ENCODE peak calls at places on chromosomes 3 and 15, in six cellular contexts. One of them, this sample, is unnamed.

GRCh38 chr15:64092864-64093626 is 593 bp downstream of the CIAO2A start:
- DNase-seq in H9: peak; percentile 57
- DNase-seq in lower lobe of right lung: no peak
- DNase-seq in tibial artery: no peak
- DNase-seq in heart left ventricle: peak; percentile 51
- DNase-seq in OCI-LY7: peak; percentile 79
- DNase-seq in this sample: peak; percentile 31

GRCh38 chr3:156826144-156826895 is at the start of gene LEKR1:
- DNase-seq in lower lobe of right lung: peak; percentile 94
- DNase-seq in H9: peak; percentile 85
- DNase-seq in OCI-LY7: no peak
- DNase-seq in heart left ventricle: peak; percentile 90
- DNase-seq in tibial artery: peak; percentile 76
- DNase-seq in this sample: peak; percentile 73

GRCh38 chr15:69138963-69139362 is 21.5 kb upstream of the GLCE start:
- DNase-seq in lower lobe of right lung: no peak
- DNase-seq in heart left ventricle: no peak
- DNase-seq in OCI-LY7: no peak
- DNase-seq in H9: no peak
- DNase-seq in tibial artery: no peak
- DNase-seq in this sample: no peak

GRCh38 chr3:24704496-24704895 is 209.8 kb upstream of the THRB start:
- DNase-seq in tibial artery: no peak
- DNase-seq in heart left ventricle: no peak
- DNase-seq in H9: no peak
- DNase-seq in OCI-LY7: no peak
- DNase-seq in lower lobe of right lung: no peak
- DNase-seq in this sample: no peak

GRCh38 chr3:68057637-68058320 is 403.4 kb upstream of the SUCLG2 start:
- DNase-seq in tibial artery: no peak
- DNase-seq in lower lobe of right lung: no peak
- DNase-seq in OCI-LY7: no peak
- DNase-seq in heart left ventricle: no peak
- DNase-seq in H9: no peak
- DNase-seq in this sample: peak; percentile 65

GRCh38 chr3:138113309-138113708 is 2.1 kb downstream of the DZIP1L start:
- DNase-seq in H9: peak; percentile 48
- DNase-seq in tibial artery: no peak
- DNase-seq in lower lobe of right lung: no peak
- DNase-seq in heart left ventricle: no peak
- DNase-seq in OCI-LY7: no peak
- DNase-seq in this sample: no peak

GRCh38 chr3:159458010-159458409 is 530.6 kb upstream of the IL12A start:
- DNase-seq in heart left ventricle: no peak
- DNase-seq in H9: peak; percentile 35
- DNase-seq in OCI-LY7: no peak
- DNase-seq in lower lobe of right lung: no peak
- DNase-seq in tibial artery: no peak
- DNase-seq in this sample: no peak

GRCh38 chr3:183826854-183827253 is 1.5 kb upstream of the MAP6D1 start:
- DNase-seq in lower lobe of right lung: no peak
- DNase-seq in OCI-LY7: no peak
- DNase-seq in tibial artery: no peak
- DNase-seq in heart left ventricle: no peak
- DNase-seq in H9: no peak
- DNase-seq in this sample: no peak

GRCh38 chr15:66738116-66738515 is 36.1 kb downstream of the SMAD6 start:
- DNase-seq in lower lobe of right lung: peak; percentile 28
- DNase-seq in heart left ventricle: no peak
- DNase-seq in tibial artery: no peak
- DNase-seq in OCI-LY7: no peak
- DNase-seq in H9: no peak
- DNase-seq in this sample: no peak

GRCh38 chr15:48603123-48603500 is 42.4 kb downstream of the FBN1 start:
- DNase-seq in heart left ventricle: no peak
- DNase-seq in tibial artery: no peak
- DNase-seq in OCI-LY7: no peak
- DNase-seq in lower lobe of right lung: no peak
- DNase-seq in H9: no peak
- DNase-seq in this sample: no peak

GRCh38 chr3:128366136-128366535 is 100.6 kb downstream of the DNAJB8 start:
- DNase-seq in tibial artery: no peak
- DNase-seq in lower lobe of right lung: no peak
- DNase-seq in heart left ventricle: peak; percentile 75
- DNase-seq in H9: no peak
- DNase-seq in OCI-LY7: no peak
- DNase-seq in this sample: no peak

GRCh38 chr15:56074866-56075265 is 81.5 kb upstream of the NEDD4 start:
- DNase-seq in tibial artery: no peak
- DNase-seq in lower lobe of right lung: no peak
- DNase-seq in OCI-LY7: no peak
- DNase-seq in H9: no peak
- DNase-seq in heart left ventricle: no peak
- DNase-seq in this sample: no peak

GRCh38 chr3:81823882-81824395 is 62.5 kb upstream of the GBE1 start:
- DNase-seq in H9: no peak
- DNase-seq in OCI-LY7: peak; percentile 3
- DNase-seq in lower lobe of right lung: no peak
- DNase-seq in tibial artery: no peak
- DNase-seq in heart left ventricle: no peak
- DNase-seq in this sample: no peak

GRCh38 chr3:71303627-71304260 is 279.8 kb downstream of the FOXP1 start:
- DNase-seq in OCI-LY7: no peak
- DNase-seq in tibial artery: no peak
- DNase-seq in heart left ventricle: no peak
- DNase-seq in lower lobe of right lung: no peak
- DNase-seq in H9: no peak
- DNase-seq in this sample: no peak

GRCh38 chr3:29557186-29557585 is 276.3 kb downstream of the RBMS3 start:
- DNase-seq in heart left ventricle: no peak
- DNase-seq in lower lobe of right lung: no peak
- DNase-seq in tibial artery: no peak
- DNase-seq in H9: no peak
- DNase-seq in OCI-LY7: no peak
- DNase-seq in this sample: no peak

GRCh38 chr3:46845397-46845859 is 17.8 kb downstream of the MYL3 start:
- DNase-seq in H9: peak; percentile 64
- DNase-seq in lower lobe of right lung: peak; percentile 85
- DNase-seq in OCI-LY7: no peak
- DNase-seq in tibial artery: peak; percentile 71
- DNase-seq in heart left ventricle: peak; percentile 61
- DNase-seq in this sample: no peak

GRCh38 chr3:9248232-9249191 is 934 bp downstream of the SRGAP3 start:
- DNase-seq in heart left ventricle: no peak
- DNase-seq in lower lobe of right lung: no peak
- DNase-seq in H9: peak; percentile 27
- DNase-seq in tibial artery: no peak
- DNase-seq in OCI-LY7: no peak
- DNase-seq in this sample: no peak

GRCh38 chr3:9250236-9250635 is 790 bp upstream of the SRGAP3 start:
- DNase-seq in OCI-LY7: no peak
- DNase-seq in tibial artery: no peak
- DNase-seq in lower lobe of right lung: no peak
- DNase-seq in H9: peak; percentile 25
- DNase-seq in heart left ventricle: no peak
- DNase-seq in this sample: no peak

GRCh38 chr3:9249273-9250192 is at the start of gene SRGAP3:
- DNase-seq in H9: peak; percentile 92
- DNase-seq in OCI-LY7: peak; percentile 82
- DNase-seq in tibial artery: peak; percentile 86
- DNase-seq in lower lobe of right lung: peak; percentile 88
- DNase-seq in heart left ventricle: peak; percentile 88
- DNase-seq in this sample: peak; percentile 53

GRCh38 chr3:9253327-9253726 is 3.9 kb upstream of the SRGAP3 start:
- DNase-seq in heart left ventricle: no peak
- DNase-seq in tibial artery: no peak
- DNase-seq in OCI-LY7: no peak
- DNase-seq in lower lobe of right lung: no peak
- DNase-seq in H9: peak; percentile 5
- DNase-seq in this sample: no peak

DNA sequence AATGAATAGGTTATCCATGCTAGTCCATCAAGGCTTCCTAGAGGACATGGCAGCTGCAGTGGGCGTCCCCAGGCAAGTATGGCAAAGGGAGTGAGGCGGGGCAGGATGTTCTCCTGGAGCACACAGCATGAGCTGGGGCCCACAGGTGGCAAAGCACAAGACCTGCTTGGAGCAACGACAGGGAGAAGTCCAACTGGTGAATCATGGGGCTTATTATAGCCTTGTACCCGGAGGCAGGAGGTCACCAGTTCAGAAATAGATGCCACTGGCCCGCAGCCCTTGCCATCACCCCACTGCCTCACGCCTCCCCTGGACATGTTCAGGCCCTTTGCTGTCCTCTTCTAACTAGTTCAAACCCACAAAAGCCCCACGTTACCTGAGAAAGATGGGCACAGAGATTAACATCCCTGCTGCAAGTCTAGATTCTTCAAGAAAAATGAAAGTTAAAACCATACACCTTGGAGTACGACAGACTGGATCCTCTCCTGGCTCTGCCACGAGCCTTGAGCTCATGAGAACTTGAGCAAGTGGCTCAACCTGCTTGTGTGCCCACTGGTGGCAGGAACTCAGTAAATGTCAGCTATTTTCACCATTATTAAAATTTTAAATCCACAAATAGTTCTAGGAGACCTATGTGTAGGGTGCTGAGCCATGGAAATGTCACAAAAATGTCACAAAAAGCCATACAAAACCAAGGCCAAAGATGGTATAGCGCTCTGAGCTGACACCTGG is 1.8 kb upstream of the SRGAP3 start:
- DNase-seq in tibial artery: no peak
- DNase-seq in OCI-LY7: no peak
- DNase-seq in H9: peak; percentile 22
- DNase-seq in heart left ventricle: peak; percentile 68
- DNase-seq in lower lobe of right lung: no peak
- DNase-seq in this sample: no peak
- TF ChIP-seq CTCF in tibial artery: no peak
- TF ChIP-seq CTCF in OCI-LY7: no peak
- TF ChIP-seq CTCF in H9: no peak
- TF ChIP-seq CTCF in heart left ventricle: no peak
- TF ChIP-seq CTCF in lower lobe of right lung: no peak
- TF ChIP-seq CTCF in this sample: no peak

GRCh38 chr15:90161946-90162345 is 39.2 kb upstream of the SEMA4B start:
- DNase-seq in tibial artery: no peak
- DNase-seq in H9: no peak
- DNase-seq in OCI-LY7: peak; percentile 21
- DNase-seq in lower lobe of right lung: no peak
- DNase-seq in heart left ventricle: no peak
- DNase-seq in this sample: no peak
- H3K4me1 ChIP-seq in tibial artery: peaks cover 30% of the 10 kb centered on the region
- H3K4me1 ChIP-seq in H9: peaks cover 9% of the 10 kb centered on the region
- H3K4me1 ChIP-seq in OCI-LY7: no peaks in the 10 kb centered on the region
- H3K4me1 ChIP-seq in lower lobe of right lung: peaks cover 55% of the 10 kb centered on the region
- H3K4me1 ChIP-seq in heart left ventricle: peaks cover 11% of the 10 kb centered on the region
- H3K4me1 ChIP-seq in this sample: no peaks in the 10 kb centered on the region

GRCh38 chr15:90419202-90419601 is 31.2 kb downstream of the IQGAP1 start:
- DNase-seq in H9: no peak
- DNase-seq in heart left ventricle: no peak
- DNase-seq in OCI-LY7: no peak
- DNase-seq in lower lobe of right lung: no peak
- DNase-seq in tibial artery: no peak
- DNase-seq in this sample: no peak

GRCh38 chr15:90419738-90420487 is 31.9 kb downstream of the IQGAP1 start:
- DNase-seq in lower lobe of right lung: no peak
- DNase-seq in H9: no peak
- DNase-seq in OCI-LY7: no peak
- DNase-seq in heart left ventricle: no peak
- DNase-seq in tibial artery: no peak
- DNase-seq in this sample: no peak

GRCh38 chr15:90421527-90421926 is 33.5 kb downstream of the IQGAP1 start:
- DNase-seq in heart left ventricle: no peak
- DNase-seq in H9: no peak
- DNase-seq in tibial artery: no peak
- DNase-seq in lower lobe of right lung: no peak
- DNase-seq in OCI-LY7: no peak
- DNase-seq in this sample: no peak

GRCh38 chr15:90422043-90422442 is 34.0 kb downstream of the IQGAP1 start:
- DNase-seq in tibial artery: no peak
- DNase-seq in OCI-LY7: no peak
- DNase-seq in heart left ventricle: no peak
- DNase-seq in H9: no peak
- DNase-seq in lower lobe of right lung: no peak
- DNase-seq in this sample: no peak

GRCh38 chr15:90420488-90420850 is 32.4 kb downstream of the IQGAP1 start:
- DNase-seq in heart left ventricle: no peak
- DNase-seq in lower lobe of right lung: no peak
- DNase-seq in OCI-LY7: no peak
- DNase-seq in tibial artery: no peak
- DNase-seq in H9: no peak
- DNase-seq in this sample: no peak
- H3K27ac ChIP-seq in heart left ventricle: peak overlapping the region; percentile 12
- H3K27ac ChIP-seq in lower lobe of right lung: peak overlapping the region; percentile 29
- H3K27ac ChIP-seq in OCI-LY7: no peak overlapping the region
- H3K27ac ChIP-seq in tibial artery: peak overlapping the region; percentile 69
- H3K27ac ChIP-seq in H9: no peak overlapping the region
- H3K27ac ChIP-seq in this sample: no peak overlapping the region

DNA sequence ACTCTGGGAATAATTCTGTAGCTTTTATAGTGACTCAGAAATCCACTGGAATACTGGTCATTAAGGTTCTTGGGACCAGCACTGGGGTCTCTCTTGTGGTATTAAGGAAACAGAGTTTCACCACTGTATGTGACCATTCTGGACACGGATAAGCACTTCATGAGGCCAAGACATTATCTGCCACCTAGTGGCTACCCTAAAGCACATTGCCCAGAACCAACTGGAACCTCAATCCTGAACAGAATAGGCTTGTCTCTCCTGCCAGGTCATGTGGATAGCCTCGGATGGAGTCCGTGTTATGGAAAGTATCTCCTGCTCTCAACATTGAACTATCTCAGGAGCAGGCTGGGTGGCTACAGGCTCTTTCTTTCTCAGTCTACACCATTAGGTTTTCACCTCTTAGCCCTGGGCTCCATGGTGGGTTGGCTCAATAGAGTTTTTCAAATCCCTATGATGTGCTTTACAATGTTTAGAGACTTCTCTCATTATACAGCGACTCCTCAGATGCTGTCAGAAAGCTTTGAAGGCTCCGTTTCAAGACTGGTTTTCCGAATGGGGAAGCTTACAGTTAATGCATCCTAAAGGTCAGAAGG is 167.6 kb upstream of the ST8SIA2 start:
- DNase-seq in OCI-LY7: peak; percentile 34
- DNase-seq in heart left ventricle: no peak
- DNase-seq in tibial artery: no peak
- DNase-seq in lower lobe of right lung: no peak
- DNase-seq in H9: peak; percentile 45
- DNase-seq in this sample: no peak
- TF ChIP-seq CTCF in OCI-LY7: peak; percentile 74
- TF ChIP-seq CTCF in heart left ventricle: peak; percentile 39
- TF ChIP-seq CTCF in tibial artery: peak; percentile 24
- TF ChIP-seq CTCF in lower lobe of right lung: peak; percentile 48
- TF ChIP-seq CTCF in H9: peak; percentile 74
- TF ChIP-seq CTCF in this sample: no peak